ENCODE peak calls at places on chromosomes 7 and 10, in eight cellular contexts. I is transverse colon, F is uterus, U is GM12878, B is breast epithelium, S is testis, V is HepG2, Y is ovary. T is an unnamed sample.

GRCh38 chr10:102504179-102504975 is 605 bp downstream of the SUFU start:
- DNase-seq in I (peak), F (peak), U (no peak), B (peak), S (peak), V (no peak), Y (peak), T (no peak)

GRCh38 chr7:35280854-35281253 is 27.0 kb upstream of the TBX20 start:
- DNase-seq in I (no peak), F (no peak), U (no peak), B (no peak), S (no peak), V (no peak), Y (no peak), T (no peak)

GRCh38 chr7:103989785-103990775 is 622 bp upstream of the RELN start:
- DNase-seq in I (no peak), F (no peak), U (no peak), B (no peak), S (peak), V (peak), Y (no peak), T (peak)

GRCh38 chr10:76205361-76205760 is 773.9 kb downstream of the LRMDA start:
- DNase-seq in I (no peak), F (no peak), U (no peak), B (no peak), S (no peak), V (no peak), Y (no peak), T (no peak)

GRCh38 chr7:80940539-80941205 is 21.8 kb upstream of the SEMA3C start:
- DNase-seq in I (no peak), F (no peak), U (no peak), B (no peak), S (no peak), V (no peak), Y (no peak), T (no peak)

GRCh38 chr10:11670311-11670825 is 58.9 kb upstream of the USP6NL start:
- DNase-seq in I (no peak), F (no peak), U (no peak), B (no peak), S (no peak), V (no peak), Y (no peak), T (no peak)

GRCh38 chr7:1812693-1813393 is 142.8 kb downstream of the ELFN1 start:
- DNase-seq in I (no peak), F (no peak), U (no peak), B (peak), S (no peak), V (no peak), Y (no peak), T (no peak)

GRCh38 chr10:24360286-24361127 is 151.6 kb downstream of the KIAA1217 start:
- DNase-seq in I (peak), F (peak), U (no peak), B (peak), S (peak), V (peak), Y (peak), T (peak)

GRCh38 chr7:92158660-92159575 is 20.0 kb downstream of the LRRD1 start:
- DNase-seq in I (no peak), F (no peak), U (no peak), B (no peak), S (no peak), V (no peak), Y (no peak), T (no peak)

GRCh38 chr7:21942955-21943354 is 2.7 kb downstream of the CDCA7L start:
- DNase-seq in I (no peak), F (no peak), U (no peak), B (no peak), S (no peak), V (no peak), Y (no peak), T (no peak)

GRCh38 chr10:11154809-11155208 is 137.1 kb downstream of the CELF2 start:
- DNase-seq in I (no peak), F (no peak), U (no peak), B (no peak), S (no peak), V (no peak), Y (no peak), T (no peak)

GRCh38 chr10:48450233-48450810 is 143.8 kb downstream of the MAPK8 start:
- DNase-seq in I (no peak), F (no peak), U (no peak), B (no peak), S (no peak), V (no peak), Y (no peak), T (no peak)

GRCh38 chr10:130464426-130464825 is 328.2 kb downstream of the GLRX3 start:
- DNase-seq in I (no peak), F (no peak), U (no peak), B (no peak), S (peak), V (no peak), Y (no peak), T (no peak)

GRCh38 chr10:28036587-28036986 is 37.7 kb upstream of the ODAD2 start:
- DNase-seq in I (no peak), F (no peak), U (no peak), B (no peak), S (no peak), V (no peak), Y (no peak), T (no peak)

GRCh38 chr10:43377393-43377883 is 6.0 kb downstream of the FXYD4 start:
- DNase-seq in I (no peak), F (no peak), U (no peak), B (no peak), S (no peak), V (peak), Y (peak), T (no peak)

GRCh38 chr10:69831231-69831855 is 29.6 kb downstream of the COL13A1 start:
- DNase-seq in I (no peak), F (no peak), U (no peak), B (no peak), S (no peak), V (no peak), Y (no peak), T (no peak)

GRCh38 chr10:25934673-25935139 is 677 bp downstream of the MYO3A start:
- DNase-seq in I (peak), F (no peak), U (no peak), B (no peak), S (peak), V (no peak), Y (no peak), T (peak)

GRCh38 chr7:44391171-44391570 is 65.8 kb upstream of the CAMK2B start:
- DNase-seq in I (no peak), F (no peak), U (no peak), B (no peak), S (no peak), V (no peak), Y (no peak), T (no peak)

GRCh38 chr10:131723601-131724530 is 176.9 kb upstream of the PPP2R2D start:
- DNase-seq in I (no peak), F (no peak), U (no peak), B (no peak), S (no peak), V (no peak), Y (peak), T (no peak)

GRCh38 chr7:134988161-134988560 is 1.9 kb downstream of the AGBL3 start:
- DNase-seq in I (no peak), F (no peak), U (no peak), B (no peak), S (no peak), V (no peak), Y (no peak), T (no peak)

GRCh38 chr7:134991469-134992339 is 5.4 kb downstream of the AGBL3 start:
- DNase-seq in I (no peak), F (no peak), U (no peak), B (no peak), S (no peak), V (peak), Y (no peak), T (no peak)

GRCh38 chr7:134985894-134986362 is 380 bp upstream of the AGBL3 start:
- DNase-seq in I (no peak), F (no peak), U (no peak), B (no peak), S (no peak), V (no peak), Y (no peak), T (no peak)

DNA sequence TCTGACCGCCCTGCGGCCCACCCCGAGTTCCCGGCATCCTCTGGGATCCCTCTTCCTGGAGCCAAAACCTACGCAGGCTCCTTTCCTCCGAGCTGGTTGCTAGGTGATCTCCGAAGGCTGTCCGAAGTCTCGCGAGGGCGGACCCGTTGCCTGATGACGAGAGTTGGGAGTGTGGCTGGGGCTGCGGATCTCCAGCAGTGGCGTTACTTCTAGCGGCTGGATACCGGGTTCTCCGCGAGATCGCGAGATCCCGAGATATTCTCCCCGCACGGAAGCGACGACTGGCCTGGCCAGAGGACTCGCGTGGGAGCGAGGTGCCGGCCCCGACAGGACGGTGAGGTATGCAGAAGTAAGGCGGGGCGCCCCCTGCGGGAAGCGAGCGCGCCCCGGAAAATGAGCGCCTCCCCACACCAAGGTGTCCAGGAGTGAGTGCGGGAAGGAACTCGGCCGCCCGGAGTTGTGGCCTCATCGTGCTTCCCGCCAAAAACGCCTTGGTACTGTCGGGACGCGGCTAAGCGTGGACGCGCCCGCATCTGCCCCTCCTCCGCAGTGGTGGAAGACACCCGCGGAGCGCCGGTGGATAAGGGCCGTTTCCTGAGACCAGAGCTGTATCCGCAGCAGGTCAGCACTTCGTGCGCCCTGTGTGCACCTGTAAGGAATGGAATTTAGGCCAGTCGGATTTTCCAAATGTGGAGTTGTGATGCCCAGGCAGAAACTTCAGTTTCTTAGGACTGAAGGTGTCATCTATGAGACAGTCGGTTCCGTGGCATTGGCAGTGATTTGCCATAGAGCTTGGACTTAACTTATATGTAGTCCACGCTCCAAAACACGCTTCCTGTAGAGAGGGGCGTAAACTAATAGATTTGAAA is at the start of gene AGBL3:
- DNase-seq in I (peak), F (peak), U (peak), B (peak), S (peak), V (peak), Y (peak), T (peak)
- TF ChIP-seq POLR2A in I (peak), F (peak), U (peak), B (peak), S (no peak), V (peak), Y (peak), T (peak)

GRCh38 chr7:25179325-25179724 is 49.0 kb downstream of the NPVF start:
- DNase-seq in I (no peak), F (no peak), U (no peak), B (no peak), S (no peak), V (no peak), Y (no peak), T (no peak)

GRCh38 chr7:25180946-25181345 is 47.3 kb downstream of the NPVF start:
- DNase-seq in I (no peak), F (no peak), U (no peak), B (no peak), S (no peak), V (no peak), Y (no peak), T (no peak)

GRCh38 chr7:25181537-25181936 is 46.7 kb downstream of the NPVF start:
- DNase-seq in I (no peak), F (no peak), U (no peak), B (no peak), S (no peak), V (no peak), Y (no peak), T (no peak)

GRCh38 chr7:25180592-25180923 is 47.7 kb downstream of the NPVF start:
- DNase-seq in I (no peak), F (no peak), U (no peak), B (no peak), S (no peak), V (no peak), Y (no peak), T (no peak)

GRCh38 chr7:25179771-25180591 is 48.3 kb downstream of the NPVF start:
- DNase-seq in I (peak), F (peak), U (peak), B (peak), S (peak), V (peak), Y (peak), T (peak)
- TF ChIP-seq POLR2A in I (peak), F (no peak), U (peak), B (no peak), S (no peak), V (peak), Y (peak), T (peak)

DNA sequence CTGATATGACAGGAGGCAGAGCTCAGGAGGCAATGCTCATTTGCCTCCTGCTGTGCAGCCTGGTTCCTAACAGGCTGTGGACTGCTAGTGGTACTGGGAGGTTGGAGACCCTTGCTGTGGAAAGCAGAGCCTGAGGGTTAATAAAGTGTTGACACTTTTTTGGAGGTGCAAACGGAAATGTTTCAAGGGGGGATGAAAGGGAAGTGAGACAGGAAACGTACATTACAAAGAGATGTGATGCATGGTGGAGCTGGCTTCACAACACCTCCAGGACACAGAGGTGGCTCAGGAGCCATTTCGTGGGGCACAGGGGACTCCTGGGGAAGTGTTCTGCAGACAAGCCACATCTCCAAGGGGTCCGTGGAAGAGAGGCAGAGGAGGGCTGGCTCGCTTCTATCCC is 137.6 kb upstream of the SVIL start:
- DNase-seq in I (no peak), F (no peak), U (no peak), B (no peak), S (no peak), V (no peak), Y (no peak), T (no peak)
- TF ChIP-seq POLR2A in I (no peak), F (no peak), U (no peak), B (no peak), S (no peak), V (no peak), Y (no peak), T (no peak)

GRCh38 chr7:74479066-74479781 is 25.5 kb downstream of the GTF2IRD1 start:
- DNase-seq in I (peak), F (peak), U (no peak), B (no peak), S (peak), V (no peak), Y (peak), T (no peak)
- TF ChIP-seq POLR2A in I (no peak), F (no peak), U (no peak), B (no peak), S (no peak), V (no peak), Y (no peak), T (no peak)

DNA sequence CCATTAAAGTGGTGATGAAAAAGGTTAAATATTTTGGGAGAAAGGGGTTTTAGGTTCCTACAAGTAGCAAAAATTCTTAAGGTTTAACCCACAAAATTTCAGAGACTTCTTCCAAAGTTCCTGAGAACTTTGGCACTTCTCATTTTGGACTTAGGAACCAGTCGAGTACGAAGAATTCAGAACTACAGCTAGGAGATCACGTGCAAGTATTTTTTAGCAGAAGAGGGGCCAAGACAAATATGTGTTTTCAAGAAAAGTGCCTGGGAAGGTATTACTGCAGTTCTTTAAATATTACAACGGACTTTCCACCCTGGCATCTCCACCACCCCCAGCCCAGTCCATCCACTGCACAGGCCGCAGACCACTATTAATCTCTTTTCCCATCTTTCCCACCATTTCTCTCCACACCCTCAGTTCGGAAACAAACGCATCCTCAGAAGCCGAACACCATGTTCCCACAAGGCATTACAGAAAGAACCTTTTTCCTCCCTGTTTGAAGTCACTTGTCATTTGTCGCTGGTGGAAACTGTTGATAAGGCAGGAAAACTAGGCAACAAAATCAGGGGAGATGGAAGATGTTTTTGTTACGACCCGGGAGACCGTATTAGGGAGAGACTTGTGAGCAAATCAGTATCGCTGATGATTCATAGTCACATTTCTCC is 7.1 kb downstream of the INHBA start:
- DNase-seq in I (no peak), F (no peak), U (no peak), B (no peak), S (no peak), V (no peak), Y (no peak), T (no peak)
- TF ChIP-seq POLR2A in I (no peak), F (no peak), U (no peak), B (no peak), S (no peak), V (no peak), Y (no peak), T (no peak)